ENCODE peak calls at places on chromosomes 5 and 9, in four cellular contexts. A, F, T and L are unnamed samples.

GRCh38 chr5:122915717-122916399 is 70.4 kb downstream of the SNX24 start:
- DNase-seq in A (no peak), F (no peak), T (no peak), L (no peak)

GRCh38 chr5:68261174-68262021 is 45.8 kb downstream of the PIK3R1 start:
- DNase-seq in A (no peak), F (no peak), T (peak), L (no peak)

GRCh38 chr9:82720515-82720914 is 342.4 kb downstream of the RASEF start:
- DNase-seq in A (no peak), F (no peak), T (no peak), L (no peak)

GRCh38 chr9:7094052-7094451 is 336.3 kb downstream of the KDM4C start:
- DNase-seq in A (no peak), F (peak), T (peak), L (peak)

GRCh38 chr9:107637421-107638420 is 148.2 kb upstream of the KLF4 start:
- DNase-seq in A (peak), F (peak), T (peak), L (peak)

GRCh38 chr5:116543501-116543900 is 31.1 kb downstream of the SEMA6A start:
- DNase-seq in A (no peak), F (no peak), T (no peak), L (no peak)

GRCh38 chr9:89312154-89312616 is 1.2 kb downstream of the CKS2 start:
- DNase-seq in A (no peak), F (no peak), T (no peak), L (no peak)

GRCh38 chr5:142601432-142601831 is 84.5 kb downstream of the FGF1 start:
- DNase-seq in A (no peak), F (no peak), T (no peak), L (peak)

GRCh38 chr5:140571105-140571504 is 6.5 kb downstream of the SLC35A4 start:
- DNase-seq in A (no peak), F (no peak), T (no peak), L (no peak)

GRCh38 chr9:135517407-135517822 is 3.8 kb upstream of the LCN1 start:
- DNase-seq in A (no peak), F (no peak), T (no peak), L (no peak)

GRCh38 chr9:81113408-81114124 is 575.8 kb downstream of the TLE1 start:
- DNase-seq in A (no peak), F (no peak), T (no peak), L (no peak)

GRCh38 chr5:89071101-89071940 is 188.3 kb upstream of the MEF2C start:
- DNase-seq in A (no peak), F (no peak), T (no peak), L (no peak)

GRCh38 chr5:1354491-1355033 is 9.7 kb upstream of the CLPTM1L start:
- DNase-seq in A (no peak), F (no peak), T (no peak), L (no peak)

GRCh38 chr9:18071651-18072060 is 402.3 kb upstream of the ADAMTSL1 start:
- DNase-seq in A (no peak), F (no peak), T (peak), L (no peak)

GRCh38 chr5:77224672-77225355 is 14.3 kb downstream of the PDE8B start:
- DNase-seq in A (no peak), F (no peak), T (peak), L (no peak)

GRCh38 chr9:35937227-35937626 is 20.7 kb downstream of the OR2S2 start:
- DNase-seq in A (no peak), F (no peak), T (peak), L (no peak)